ENCODE peak calls at places on chromosomes 12 and 14, in five cellular contexts. N, S, U, J and K are unnamed samples.

GRCh38 chr14:93065272-93065730 is 50.4 kb downstream of the ITPK1 start:
- DNase-seq in S (no peak), J (no peak), U (no peak), N (no peak), K (no peak)

GRCh38 chr12:34400423-34400881 is 378.2 kb downstream of the ALG10 start:
- DNase-seq in N (no peak), S (no peak), J (no peak), U (peak), K (no peak)

GRCh38 chr14:105089746-105090492 is 24.7 kb upstream of the GPR132 start:
- DNase-seq in J (no peak), U (no peak), S (no peak), N (no peak), K (no peak)

GRCh38 chr14:64721899-64722298 is 17.7 kb downstream of the PLEKHG3 start:
- DNase-seq in J (no peak), S (no peak), N (peak), U (no peak), K (peak)

GRCh38 chr14:104537613-104537988 is 42.0 kb upstream of the C14orf180 start:
- DNase-seq in U (peak), N (no peak), J (no peak), S (no peak), K (no peak)

GRCh38 chr12:115597157-115597712 is 680.3 kb downstream of the MED13L start:
- DNase-seq in N (no peak), J (peak), U (no peak), S (peak), K (peak)

GRCh38 chr12:77510985-77511384 is 319.7 kb upstream of the NAV3 start:
- DNase-seq in U (no peak), N (no peak), S (no peak), J (no peak), K (no peak)

GRCh38 chr14:100107236-100107635 is 42.0 kb downstream of the EVL start:
- DNase-seq in J (no peak), U (peak), N (no peak), S (no peak), K (no peak)

GRCh38 chr14:104696671-104697316 is 7.4 kb downstream of the INF2 start:
- DNase-seq in J (no peak), U (no peak), N (no peak), S (no peak), K (no peak)

GRCh38 chr14:55071870-55072640 is 20.6 kb downstream of the MAPK1IP1L start:
- DNase-seq in S (peak), N (no peak), J (peak), U (no peak), K (peak)

GRCh38 chr14:58171090-58171489 is 19.1 kb upstream of the ARMH4 start:
- DNase-seq in U (peak), N (peak), J (peak), S (peak), K (peak)

GRCh38 chr14:72578514-72578913 is 315.4 kb downstream of the DPF3 start:
- DNase-seq in N (no peak), U (no peak), S (no peak), J (no peak), K (no peak)

GRCh38 chr12:128814411-128815261 is 9.1 kb downstream of the SLC15A4 start:
- DNase-seq in S (no peak), N (no peak), J (no peak), U (no peak), K (peak)

GRCh38 chr12:3836641-3837040 is 36.6 kb downstream of the PARP11 start:
- DNase-seq in S (no peak), J (no peak), N (no peak), U (no peak), K (no peak)

GRCh38 chr12:31647106-31647505 is 12.4 kb upstream of the ETFBKMT start:
- DNase-seq in S (no peak), J (peak), N (no peak), U (no peak), K (no peak)

GRCh38 chr14:22981090-22982012 is 1.0 kb downstream of the AJUBA start:
- DNase-seq in S (peak), N (peak), U (peak), J (no peak), K (no peak)

GRCh38 chr14:52551696-52552062 is 626 bp downstream of the TXNDC16 start:
- DNase-seq in J (peak), N (peak), S (peak), U (no peak), K (peak)

GRCh38 chr14:99534863-99535262 is 53.7 kb downstream of the CCNK start:
- DNase-seq in N (no peak), U (no peak), S (no peak), J (no peak), K (no peak)

GRCh38 chr14:85250369-85250768 is 279.6 kb upstream of the FLRT2 start:
- DNase-seq in J (no peak), N (no peak), S (no peak), U (no peak), K (no peak)

GRCh38 chr12:57717846-57718640 is 20.5 kb downstream of the AGAP2 start:
- DNase-seq in J (no peak), S (no peak), N (no peak), U (no peak), K (no peak)

GRCh38 chr14:63633801-63634200 is 7.9 kb downstream of the WDR89 start:
- DNase-seq in U (no peak), N (no peak), J (no peak), S (no peak), K (peak)

GRCh38 chr12:57456145-57456700 is 1.1 kb downstream of the INHBE start:
- DNase-seq in U (no peak), N (peak), S (peak), J (peak), K (peak)

DNA sequence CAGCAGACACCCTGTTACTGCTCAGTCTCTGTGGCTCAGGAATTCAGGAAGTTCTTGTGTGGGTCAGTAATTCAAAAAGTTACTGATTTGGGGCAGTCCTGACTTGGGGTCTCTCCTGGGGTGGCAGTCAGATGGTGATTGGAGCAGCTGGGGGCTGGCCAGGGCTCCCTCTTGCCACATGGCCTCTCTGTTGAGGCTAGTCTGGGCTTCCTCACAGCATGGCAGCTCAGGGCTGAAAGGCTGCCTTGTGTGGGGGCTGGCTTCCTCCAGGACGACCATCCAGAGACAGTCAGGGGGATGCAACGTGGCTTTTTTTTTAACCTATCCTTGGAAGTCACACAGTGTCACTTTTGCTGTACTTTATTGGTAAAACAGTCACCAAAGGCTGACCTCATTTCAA is 61.3 kb downstream of the CACNA1C start:
- DNase-seq in S (no peak), J (no peak), U (no peak), N (no peak), K (no peak)
- H3K4me3 ChIP-seq in S (no peak), J (no peak), U (no peak), N (no peak), K (no peak)

GRCh38 chr12:7872565-7873304 is at the start of gene SLC2A14:
- DNase-seq in J (no peak), N (no peak), U (no peak), S (no peak), K (no peak)
- H3K4me3 ChIP-seq in J (no peak), N (no peak), U (peak), S (peak), K (peak)

DNA sequence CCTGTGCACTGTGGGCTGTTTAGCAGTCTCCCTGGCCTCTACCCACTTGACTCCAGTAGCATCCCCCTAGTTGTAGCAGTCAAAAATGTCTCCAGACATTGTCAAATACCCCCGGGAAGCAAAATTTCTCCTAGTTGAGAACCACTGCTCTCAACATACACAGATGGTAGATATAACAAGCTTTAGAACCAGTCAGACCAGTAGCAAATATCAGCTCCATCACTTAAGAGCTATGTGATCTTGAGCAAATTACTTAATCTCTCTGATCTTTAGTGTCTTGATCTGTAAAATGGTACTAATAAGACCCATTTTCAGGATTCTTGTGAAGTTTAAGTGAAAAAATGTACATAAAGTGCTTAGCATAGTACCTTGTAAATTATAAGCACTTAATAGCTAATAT is 96.2 kb downstream of the DUSP6 start:
- DNase-seq in S (no peak), U (no peak), N (no peak), J (no peak), K (no peak)
- H3K4me3 ChIP-seq in S (no peak), U (no peak), N (no peak), J (no peak), K (no peak)

GRCh38 chr12:2593045-2593444 is 201.7 kb upstream of the FKBP4 start:
- DNase-seq in U (no peak), S (no peak), J (no peak), N (no peak), K (no peak)

GRCh38 chr12:2596441-2596840 is 198.3 kb upstream of the FKBP4 start:
- DNase-seq in U (no peak), S (no peak), N (no peak), J (no peak), K (no peak)

DNA sequence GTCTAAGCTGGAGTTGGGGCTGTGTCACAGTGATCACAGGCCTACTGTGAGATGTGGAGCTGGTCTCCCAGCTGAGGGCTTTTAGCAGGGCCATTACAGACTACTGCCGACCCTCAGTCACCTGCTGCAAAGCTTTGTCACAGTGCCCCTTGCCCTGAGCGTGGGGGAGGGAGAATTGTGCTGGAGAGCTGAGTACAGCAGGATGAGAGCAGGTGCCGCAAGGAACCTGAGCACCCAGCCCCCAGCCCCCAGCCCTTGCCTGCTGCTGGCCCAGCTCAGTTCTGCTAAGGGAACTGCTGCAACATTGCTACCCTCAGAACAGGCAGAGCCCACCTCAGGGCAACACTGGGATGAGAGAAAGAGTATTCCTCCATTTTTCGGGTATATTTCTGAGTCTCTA is 196.8 kb upstream of the FKBP4 start:
- DNase-seq in S (no peak), N (no peak), J (no peak), U (no peak), K (no peak)
- H3K4me3 ChIP-seq in S (no peak), N (no peak), J (no peak), U (no peak), K (no peak)

GRCh38 chr12:53986686-53987180 is 1.8 kb downstream of the HOXC10 start:
- DNase-seq in N (no peak), S (no peak), U (no peak), J (no peak), K (no peak)

GRCh38 chr12:53990311-53991076 is 5.5 kb downstream of the HOXC10 start:
- DNase-seq in J (no peak), S (no peak), U (no peak), N (no peak), K (no peak)

GRCh38 chr12:53987748-53988147 is 2.8 kb downstream of the HOXC10 start:
- DNase-seq in U (no peak), J (no peak), N (no peak), S (no peak), K (no peak)

GRCh38 chr12:53989227-53990113 is 4.5 kb downstream of the HOXC10 start:
- DNase-seq in U (no peak), J (peak), N (peak), S (peak), K (peak)

DNA sequence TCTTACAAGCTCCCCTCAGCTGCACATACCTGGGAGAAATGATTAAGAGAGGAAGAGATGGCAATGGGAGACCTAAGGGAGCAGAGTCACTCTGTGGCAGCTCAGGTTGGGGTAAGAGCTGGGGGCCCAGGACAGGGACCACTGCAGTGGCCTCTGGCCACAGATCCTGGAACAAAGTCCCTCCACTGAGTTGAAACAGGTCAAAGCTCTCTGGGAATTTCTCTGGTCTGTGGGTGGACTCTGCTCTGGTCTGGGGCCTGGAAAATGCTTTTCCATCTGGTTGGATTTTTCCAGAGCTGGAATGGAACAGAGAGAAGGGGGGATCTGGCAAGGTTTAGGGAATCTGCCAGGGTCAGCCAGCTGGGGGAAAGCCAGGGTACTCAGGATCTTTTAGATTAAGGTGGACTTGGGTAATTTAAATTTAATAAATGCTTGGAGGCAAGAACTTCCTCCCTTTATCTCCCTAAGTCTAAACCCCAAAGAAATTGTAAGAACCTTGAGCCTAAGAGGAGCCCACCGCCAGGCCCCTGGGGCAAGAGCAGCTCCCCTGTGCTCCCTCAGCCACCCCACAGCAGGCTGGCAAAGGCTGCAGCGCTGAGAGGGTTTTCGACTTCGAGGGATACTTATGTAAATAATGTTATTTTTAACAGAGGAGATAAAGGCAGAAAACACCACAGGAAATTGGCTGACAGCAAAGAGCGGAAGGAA is 3.7 kb downstream of the HOXC10 start:
- DNase-seq in U (no peak), J (no peak), S (no peak), N (no peak), K (no peak)
- H3K4me3 ChIP-seq in U (no peak), J (no peak), S (no peak), N (no peak), K (no peak)

GRCh38 chr14:96423446-96424103 is 31.6 kb downstream of the AK7 start:
- DNase-seq in J (no peak), U (no peak), N (no peak), S (no peak), K (no peak)

GRCh38 chr14:96423012-96423411 is 31.1 kb downstream of the AK7 start:
- DNase-seq in S (no peak), U (no peak), J (no peak), N (no peak), K (no peak)

GRCh38 chr14:96421236-96421635 is 29.3 kb downstream of the AK7 start:
- DNase-seq in U (no peak), J (peak), N (no peak), S (peak), K (no peak)

DNA sequence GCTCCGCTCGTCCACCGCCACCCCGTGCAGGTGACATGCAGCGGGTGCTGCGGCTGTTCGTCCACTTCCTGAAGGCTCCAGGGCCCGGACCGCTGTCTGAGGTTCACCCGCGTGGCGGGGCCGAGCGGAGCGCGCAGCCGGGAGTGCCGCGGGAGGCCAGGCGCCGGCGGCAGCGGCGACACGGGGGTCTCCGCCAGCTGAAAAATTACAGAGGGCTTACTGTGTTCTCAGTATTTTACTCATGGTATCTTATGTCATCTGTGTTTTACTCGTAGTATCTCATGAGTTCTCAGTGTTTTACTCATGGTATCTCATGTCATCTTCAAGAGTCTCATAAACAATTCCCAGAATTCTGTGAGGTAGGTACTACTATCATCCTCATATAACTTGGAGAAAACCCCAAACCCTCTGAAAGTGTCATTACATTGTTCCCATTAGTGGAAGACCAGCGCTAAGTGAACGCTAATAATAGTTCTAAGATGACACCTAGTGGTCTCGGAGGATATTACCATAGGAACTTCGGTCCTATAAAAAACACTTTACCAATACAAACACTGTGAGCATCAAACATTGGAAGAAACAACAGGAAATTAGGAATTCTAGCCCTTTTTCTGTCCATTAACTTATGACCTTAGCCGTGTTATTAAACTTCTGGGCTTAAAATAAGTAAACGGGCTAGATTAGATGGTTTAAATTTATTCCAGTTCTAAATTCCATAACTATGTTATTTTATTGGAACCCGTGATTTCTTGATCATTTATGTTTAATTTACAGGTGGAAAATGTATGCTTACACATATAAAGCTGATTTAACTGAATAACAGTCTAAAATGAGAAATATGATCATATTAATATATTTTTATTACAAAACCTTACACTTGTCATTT is 32.4 kb downstream of the AK7 start:
- DNase-seq in U (peak), J (peak), S (peak), N (peak), K (peak)
- H3K4me3 ChIP-seq in U (peak), J (peak), S (peak), N (peak), K (peak)